ENCODE peak calls at places on chromosome 20, in six cellular contexts. S is astrocyte; D is right lobe of liver; E is CD4-positive, alpha-beta memory T cell; F is left ventricle myocardium inferior; B is breast epithelium. H is an unnamed sample. For H3K36me3, the result is how much of the 10 kb centered on the place peaks cover.

GRCh38 chr20:46185353-46185752 is 67.2 kb downstream of the CD40 start:
- DNase-seq in D (no peak), F (no peak), S (no peak), E (no peak), B (no peak), H (no peak)

GRCh38 chr20:54766483-54766882 is 291.1 kb downstream of the DOK5 start:
- DNase-seq in F (no peak), E (no peak), D (no peak), S (no peak), B (no peak), H (no peak)

GRCh38 chr20:45329497-45330319 is 18.5 kb downstream of the SDC4 start:
- DNase-seq in B (no peak), S (no peak), E (no peak), D (no peak), F (no peak), H (no peak)

GRCh38 chr20:50980071-50980681 is 21.6 kb downstream of the MOCS3 start:
- DNase-seq in F (no peak), B (no peak), S (peak), E (no peak), D (no peak), H (no peak)

GRCh38 chr20:20734475-20734948 is 22.1 kb upstream of the RALGAPA2 start:
- DNase-seq in F (no peak), D (no peak), S (no peak), E (no peak), B (no peak), H (no peak)

GRCh38 chr20:51563597-51564332 is 21.2 kb upstream of the NFATC2 start:
- DNase-seq in S (peak), E (peak), B (no peak), F (peak), D (no peak), H (no peak)

GRCh38 chr20:39961667-39962066 is 727.4 kb downstream of the MAFB start:
- DNase-seq in S (no peak), F (no peak), D (no peak), B (no peak), E (no peak), H (no peak)

GRCh38 chr20:51412991-51413471 is 129.5 kb downstream of the NFATC2 start:
- DNase-seq in B (peak), E (no peak), D (peak), F (peak), S (no peak), H (no peak)

GRCh38 chr20:9103955-9104354 is 35.1 kb downstream of the PLCB4 start:
- DNase-seq in D (no peak), S (no peak), E (no peak), B (no peak), F (no peak), H (no peak)

GRCh38 chr20:31608256-31608980 is 3.3 kb downstream of the ID1 start:
- DNase-seq in S (peak), E (no peak), D (peak), F (peak), B (peak), H (no peak)

GRCh38 chr20:60219984-60220540 is 261.8 kb downstream of the CDH26 start:
- DNase-seq in S (no peak), B (no peak), E (no peak), D (no peak), F (no peak), H (no peak)

GRCh38 chr20:23296841-23297701 is 53.5 kb upstream of the NXT1 start:
- DNase-seq in S (no peak), B (no peak), F (no peak), D (no peak), E (no peak), H (no peak)

GRCh38 chr20:32329817-32330554 is 28.1 kb upstream of the ASXL1 start:
- DNase-seq in E (no peak), F (no peak), S (no peak), D (no peak), B (no peak), H (no peak)

GRCh38 chr20:63599396-63600050 is 25.5 kb upstream of the HELZ2 start:
- DNase-seq in E (no peak), F (no peak), S (no peak), D (no peak), B (no peak), H (no peak)
- H3K36me3 ChIP-seq in E (under half), F (half or more), S (under half), D (under half), B (under half), H (under half)

DNA sequence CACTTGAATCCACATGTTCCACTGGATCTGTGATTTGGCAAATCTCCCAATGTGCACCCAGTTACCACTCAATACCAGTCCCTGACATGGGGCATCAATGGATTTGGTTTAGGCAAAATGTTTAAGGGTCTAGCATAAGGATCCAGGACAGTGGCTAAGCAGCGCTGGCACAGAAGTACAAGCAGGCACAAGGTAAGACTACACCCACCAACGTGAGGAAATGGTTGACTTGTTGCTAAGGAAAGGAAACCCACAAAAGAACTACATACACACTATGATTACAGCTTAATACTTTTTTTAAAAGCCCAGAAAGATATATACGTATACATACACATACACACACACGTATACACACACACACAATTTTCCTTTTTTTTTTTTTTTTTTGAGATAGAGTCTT is 79.0 kb downstream of the DNAAF9 start:
- DNase-seq in B (no peak), S (no peak), F (no peak), E (no peak), D (no peak), H (no peak)
- H3K36me3 ChIP-seq in B (under half), S (under half), F (half or more), E (under half), D (under half), H (under half)

GRCh38 chr20:35145141-35145564 is 2.0 kb downstream of the EDEM2 start:
- DNase-seq in S (peak), F (no peak), E (peak), D (no peak), B (no peak), H (no peak)

GRCh38 chr20:35146299-35146921 is 726 bp downstream of the EDEM2 start:
- DNase-seq in S (no peak), E (peak), D (peak), B (no peak), F (no peak), H (no peak)

GRCh38 chr20:35144694-35145093 is 2.4 kb downstream of the EDEM2 start:
- DNase-seq in B (no peak), D (no peak), E (no peak), F (no peak), S (no peak), H (no peak)

GRCh38 chr20:35151739-35152138 is 4.6 kb upstream of the EDEM2 start:
- DNase-seq in E (no peak), D (no peak), F (no peak), S (no peak), B (no peak), H (no peak)

GRCh38 chr20:35146922-35147574 is at the start of gene EDEM2:
- DNase-seq in D (peak), S (peak), B (peak), E (peak), F (peak), H (no peak)
- H3K36me3 ChIP-seq in D (under half), S (under half), B (under half), E (under half), F (under half), H (under half)

DNA sequence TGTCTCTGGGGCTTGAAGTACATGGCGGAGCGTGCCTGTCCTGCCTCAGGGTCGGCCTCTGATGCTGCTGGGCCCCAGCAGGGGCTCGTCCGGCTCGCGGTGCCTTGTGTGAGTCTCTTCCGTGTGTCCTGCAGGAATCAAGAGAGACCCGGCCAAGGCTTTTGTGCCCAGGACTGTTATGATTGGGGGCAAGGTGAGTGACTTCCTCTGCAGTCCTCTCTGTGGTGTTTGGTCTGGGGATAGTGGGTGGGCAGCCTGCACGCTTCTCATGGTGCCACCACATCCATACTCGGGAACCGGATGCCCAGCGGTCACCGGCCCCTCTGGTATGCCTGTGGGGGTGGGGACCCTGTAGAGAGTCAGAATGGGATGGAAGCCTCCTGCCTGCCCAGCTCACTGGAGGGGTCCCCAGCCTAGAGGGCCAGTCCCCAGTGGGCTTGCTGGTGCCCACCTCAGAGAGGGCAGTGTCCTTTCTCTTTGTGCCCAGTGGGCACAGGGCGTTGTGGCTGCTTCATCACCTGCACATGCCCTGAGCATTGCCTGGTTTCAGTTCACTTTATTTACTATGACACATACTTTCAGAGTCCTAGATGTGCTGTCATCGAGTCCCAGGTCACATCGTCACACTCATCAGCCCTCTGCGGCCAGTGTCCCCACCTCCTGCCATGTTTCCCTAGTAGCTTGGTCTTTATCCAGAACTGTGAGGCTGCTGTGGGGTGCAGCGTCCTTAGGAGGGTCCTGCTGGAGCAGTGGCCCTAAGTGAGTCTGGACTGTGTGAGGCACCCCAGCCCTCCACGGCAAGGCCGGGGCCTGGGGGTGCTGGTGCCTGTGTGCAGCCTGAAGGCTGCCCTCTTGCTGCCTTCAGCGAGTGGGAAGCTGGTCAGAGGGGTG is 40.7 kb downstream of the PYGB start:
- DNase-seq in D (peak), B (no peak), E (peak), F (peak), S (no peak), H (no peak)
- H3K36me3 ChIP-seq in D (under half), B (under half), E (under half), F (half or more), S (under half), H (half or more)

DNA sequence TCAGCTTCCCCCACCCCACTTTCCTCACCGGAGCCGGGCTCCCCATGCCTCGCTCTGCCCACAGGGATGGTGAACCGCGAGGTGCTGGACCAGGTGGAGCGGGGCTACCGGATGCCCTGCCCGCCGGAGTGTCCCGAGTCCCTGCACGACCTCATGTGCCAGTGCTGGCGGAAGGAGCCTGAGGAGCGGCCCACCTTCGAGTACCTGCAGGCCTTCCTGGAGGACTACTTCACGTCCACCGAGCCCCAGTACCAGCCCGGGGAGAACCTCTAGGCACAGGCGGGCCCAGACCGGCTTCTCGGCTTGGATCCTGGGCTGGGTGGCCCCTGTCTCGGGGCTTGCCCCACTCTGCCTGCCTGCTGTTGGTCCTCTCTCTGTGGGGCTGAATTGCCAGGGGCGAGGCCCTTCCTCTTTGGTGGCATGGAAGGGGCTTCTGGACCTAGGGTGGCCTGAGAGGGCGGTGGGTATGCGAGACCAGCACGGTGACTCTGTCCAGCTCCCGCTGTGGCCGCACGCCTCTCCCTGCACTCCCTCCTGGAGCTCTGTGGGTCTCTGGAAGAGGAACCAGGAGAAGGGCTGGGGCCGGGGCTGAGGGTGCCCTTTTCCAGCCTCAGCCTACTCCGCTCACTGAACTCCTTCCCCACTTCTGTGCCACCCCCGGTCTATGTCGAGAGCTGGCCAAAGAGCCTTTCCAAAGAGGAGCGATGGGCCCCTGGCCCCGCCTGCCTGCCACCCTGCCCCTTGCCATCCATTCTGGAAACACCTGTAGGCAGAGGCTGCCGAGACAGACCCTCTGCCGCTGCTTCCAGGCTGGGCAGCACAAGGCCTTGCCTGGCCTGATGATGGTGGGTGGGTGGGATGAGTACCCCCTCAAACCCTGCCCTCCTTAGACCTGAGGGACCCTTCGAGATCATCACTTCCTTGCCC is 57.4 kb downstream of the SRC start:
- DNase-seq in S (no peak), B (no peak), F (no peak), E (no peak), D (no peak), H (no peak)
- H3K36me3 ChIP-seq in S (under half), B (under half), F (under half), E (under half), D (under half), H (under half)